ENCODE peak calls at places on chromosome 11, in six cellular contexts. Q is heart right ventricle, D is GM12865, J is kidney, G is GM10248, E is nephron progenitor cell. S is an unnamed sample.

GRCh38 chr11:39247570-39248137 is 2211.8 kb downstream of the LRRC4C start:
- DNase-seq in G (no peak), J (no peak), D (no peak), E (no peak), Q (no peak), S (no peak)

GRCh38 chr11:19817870-19818269 is 105.2 kb downstream of the NAV2 start:
- DNase-seq in G (no peak), J (no peak), E (no peak), Q (no peak), D (no peak), S (no peak)

GRCh38 chr11:59207988-59208432 is 4.7 kb downstream of the MPEG1 start:
- DNase-seq in D (peak), E (peak), G (peak), Q (no peak), J (no peak), S (peak)

GRCh38 chr11:123221074-123221473 is 26.0 kb upstream of the CLMP start:
- DNase-seq in G (no peak), Q (no peak), D (no peak), E (no peak), J (no peak), S (no peak)

GRCh38 chr11:73178092-73178539 is 36.0 kb upstream of the FCHSD2 start:
- DNase-seq in D (peak), E (peak), Q (peak), G (peak), J (peak), S (peak)

GRCh38 chr11:2805388-2806057 is 80.1 kb downstream of the CDKN1C start:
- DNase-seq in J (no peak), G (no peak), Q (no peak), D (no peak), E (no peak), S (no peak)

GRCh38 chr11:6911946-6912345 is 8.9 kb upstream of the OR2D3 start:
- DNase-seq in Q (no peak), E (no peak), G (no peak), J (no peak), D (no peak), S (peak)

GRCh38 chr11:96001037-96001436 is 77.1 kb upstream of the MTMR2 start:
- DNase-seq in E (no peak), D (no peak), J (peak), G (no peak), Q (peak), S (peak)

GRCh38 chr11:68212421-68213134 is 518 bp downstream of the KMT5B start:
- DNase-seq in Q (peak), J (peak), E (peak), D (peak), G (peak), S (peak)
- TF ChIP-seq CTCF in Q (peak), J (peak), E (no peak), D (peak), G (peak), S (peak)

GRCh38 chr11:76616676-76617552 is 53.6 kb downstream of the LRRC32 start:
- DNase-seq in D (no peak), E (no peak), J (no peak), Q (no peak), G (no peak), S (no peak)
- TF ChIP-seq CTCF in D (no peak), E (no peak), J (no peak), Q (no peak), G (no peak), S (no peak)

GRCh38 chr11:111039982-111040381 is 205.5 kb upstream of the POU2AF2 start:
- DNase-seq in J (no peak), Q (no peak), D (no peak), E (no peak), G (no peak), S (no peak)
- TF ChIP-seq CTCF in J (no peak), Q (no peak), D (no peak), E (no peak), G (no peak), S (no peak)

GRCh38 chr11:14773755-14774154 is 118.3 kb downstream of the CYP2R1 start:
- DNase-seq in Q (no peak), E (no peak), D (no peak), J (no peak), G (no peak), S (no peak)
- TF ChIP-seq CTCF in Q (no peak), E (no peak), D (peak), J (no peak), G (no peak), S (no peak)

S was measured in HFFc6.